ENCODE peak calls at places on chromosomes 16 and 17, in four cellular contexts. One of them, this sample, is unnamed.
A peak's percentile ranks its signal among the peaks of the same experiment; 100 is the strongest.

GRCh38 chr16:81650281-81650680 is 128.8 kb upstream of the PLCG2 start:
- DNase-seq in stimulated activated CD8-positive, alpha-beta memory T cell treated with anti-CD3 and anti-CD28 coated beads, Interleukin-7, amount 100 ng/mL, for 48 hours: no peak
- DNase-seq in kidney: no peak
- DNase-seq in foreskin fibroblast: no peak
- DNase-seq in this sample: no peak

GRCh38 chr17:57948555-57949420 is 6.4 kb downstream of the CUEDC1 start:
- DNase-seq in foreskin fibroblast: peak; percentile 93
- DNase-seq in kidney: peak; percentile 21
- DNase-seq in stimulated activated CD8-positive, alpha-beta memory T cell treated with anti-CD3 and anti-CD28 coated beads, Interleukin-7, amount 100 ng/mL, for 48 hours: no peak
- DNase-seq in this sample: peak; percentile 43

GRCh38 chr16:58651965-58652348 is 22.3 kb upstream of the CNOT1 start:
- DNase-seq in stimulated activated CD8-positive, alpha-beta memory T cell treated with anti-CD3 and anti-CD28 coated beads, Interleukin-7, amount 100 ng/mL, for 48 hours: no peak
- DNase-seq in foreskin fibroblast: peak; percentile 30
- DNase-seq in kidney: no peak
- DNase-seq in this sample: no peak

GRCh38 chr17:63665527-63666214 is 34.3 kb downstream of the LIMD2 start:
- DNase-seq in stimulated activated CD8-positive, alpha-beta memory T cell treated with anti-CD3 and anti-CD28 coated beads, Interleukin-7, amount 100 ng/mL, for 48 hours: no peak
- DNase-seq in foreskin fibroblast: no peak
- DNase-seq in kidney: no peak
- DNase-seq in this sample: peak; percentile 80

GRCh38 chr16:54533856-54534490 is 247.4 kb upstream of the IRX3 start:
- DNase-seq in foreskin fibroblast: no peak
- DNase-seq in stimulated activated CD8-positive, alpha-beta memory T cell treated with anti-CD3 and anti-CD28 coated beads, Interleukin-7, amount 100 ng/mL, for 48 hours: no peak
- DNase-seq in kidney: no peak
- DNase-seq in this sample: no peak

GRCh38 chr17:43753488-43754129 is 5.0 kb downstream of the SOST start:
- DNase-seq in stimulated activated CD8-positive, alpha-beta memory T cell treated with anti-CD3 and anti-CD28 coated beads, Interleukin-7, amount 100 ng/mL, for 48 hours: no peak
- DNase-seq in foreskin fibroblast: peak; percentile 47
- DNase-seq in kidney: no peak
- DNase-seq in this sample: no peak

GRCh38 chr17:50631908-50632571 is 2.6 kb upstream of the ABCC3 start:
- DNase-seq in foreskin fibroblast: peak; percentile 22
- DNase-seq in stimulated activated CD8-positive, alpha-beta memory T cell treated with anti-CD3 and anti-CD28 coated beads, Interleukin-7, amount 100 ng/mL, for 48 hours: no peak
- DNase-seq in kidney: peak; percentile 17
- DNase-seq in this sample: no peak

GRCh38 chr17:61635913-61636432 is 45.0 kb upstream of the NACA2 start:
- DNase-seq in foreskin fibroblast: peak; percentile 79
- DNase-seq in stimulated activated CD8-positive, alpha-beta memory T cell treated with anti-CD3 and anti-CD28 coated beads, Interleukin-7, amount 100 ng/mL, for 48 hours: peak; percentile 21
- DNase-seq in kidney: no peak
- DNase-seq in this sample: peak; percentile 69

GRCh38 chr16:87062569-87063442 is 254.4 kb downstream of the C16orf95 start:
- DNase-seq in foreskin fibroblast: peak; percentile 87
- DNase-seq in kidney: peak; percentile 83
- DNase-seq in stimulated activated CD8-positive, alpha-beta memory T cell treated with anti-CD3 and anti-CD28 coated beads, Interleukin-7, amount 100 ng/mL, for 48 hours: peak; percentile 25
- DNase-seq in this sample: peak; percentile 88

GRCh38 chr17:77002103-77003045 is 134.2 kb downstream of the MGAT5B start:
- DNase-seq in foreskin fibroblast: peak; percentile 18
- DNase-seq in kidney: no peak
- DNase-seq in stimulated activated CD8-positive, alpha-beta memory T cell treated with anti-CD3 and anti-CD28 coated beads, Interleukin-7, amount 100 ng/mL, for 48 hours: no peak
- DNase-seq in this sample: no peak

GRCh38 chr17:19398301-19399181 is 11.6 kb upstream of the MFAP4 start:
- DNase-seq in kidney: peak; percentile 91
- DNase-seq in foreskin fibroblast: peak; percentile 84
- DNase-seq in stimulated activated CD8-positive, alpha-beta memory T cell treated with anti-CD3 and anti-CD28 coated beads, Interleukin-7, amount 100 ng/mL, for 48 hours: no peak
- DNase-seq in this sample: peak; percentile 68

GRCh38 chr17:9436629-9437028 is 139.0 kb downstream of the STX8 start:
- DNase-seq in stimulated activated CD8-positive, alpha-beta memory T cell treated with anti-CD3 and anti-CD28 coated beads, Interleukin-7, amount 100 ng/mL, for 48 hours: no peak
- DNase-seq in foreskin fibroblast: peak; percentile 53
- DNase-seq in kidney: no peak
- DNase-seq in this sample: no peak

GRCh38 chr16:11499295-11500089 is 87.2 kb downstream of the LITAF start:
- DNase-seq in foreskin fibroblast: no peak
- DNase-seq in stimulated activated CD8-positive, alpha-beta memory T cell treated with anti-CD3 and anti-CD28 coated beads, Interleukin-7, amount 100 ng/mL, for 48 hours: no peak
- DNase-seq in kidney: no peak
- DNase-seq in this sample: no peak

GRCh38 chr17:60077672-60078519 is 825 bp downstream of the HEATR6 start:
- DNase-seq in foreskin fibroblast: peak; percentile 61
- DNase-seq in stimulated activated CD8-positive, alpha-beta memory T cell treated with anti-CD3 and anti-CD28 coated beads, Interleukin-7, amount 100 ng/mL, for 48 hours: peak; percentile 55
- DNase-seq in kidney: no peak
- DNase-seq in this sample: no peak

GRCh38 chr16:85425061-85425662 is 188.0 kb upstream of the GSE1 start:
- DNase-seq in kidney: peak; percentile 41
- DNase-seq in foreskin fibroblast: no peak
- DNase-seq in stimulated activated CD8-positive, alpha-beta memory T cell treated with anti-CD3 and anti-CD28 coated beads, Interleukin-7, amount 100 ng/mL, for 48 hours: no peak
- DNase-seq in this sample: no peak

GRCh38 chr17:78351449-78352006 is 8.3 kb downstream of the SOCS3 start:
- DNase-seq in kidney: peak; percentile 99
- DNase-seq in foreskin fibroblast: peak; percentile 99
- DNase-seq in stimulated activated CD8-positive, alpha-beta memory T cell treated with anti-CD3 and anti-CD28 coated beads, Interleukin-7, amount 100 ng/mL, for 48 hours: no peak
- DNase-seq in this sample: no peak

GRCh38 chr16:89688395-89688794 is 1.9 kb downstream of the CDK10 start:
- DNase-seq in stimulated activated CD8-positive, alpha-beta memory T cell treated with anti-CD3 and anti-CD28 coated beads, Interleukin-7, amount 100 ng/mL, for 48 hours: no peak
- DNase-seq in kidney: no peak
- DNase-seq in foreskin fibroblast: no peak
- DNase-seq in this sample: no peak

GRCh38 chr17:2122641-2123302 is 67.9 kb downstream of the HIC1 start:
- DNase-seq in kidney: peak; percentile 80
- DNase-seq in stimulated activated CD8-positive, alpha-beta memory T cell treated with anti-CD3 and anti-CD28 coated beads, Interleukin-7, amount 100 ng/mL, for 48 hours: no peak
- DNase-seq in foreskin fibroblast: peak; percentile 35
- DNase-seq in this sample: peak; percentile 73

GRCh38 chr17:75270218-75270965 is 639 bp downstream of the MIF4GD start:
- DNase-seq in foreskin fibroblast: peak; percentile 86
- DNase-seq in kidney: peak; percentile 88
- DNase-seq in stimulated activated CD8-positive, alpha-beta memory T cell treated with anti-CD3 and anti-CD28 coated beads, Interleukin-7, amount 100 ng/mL, for 48 hours: peak; percentile 59
- DNase-seq in this sample: peak; percentile 76

GRCh38 chr17:39027037-39027436 is 59.8 kb upstream of the FBXO47 start:
- DNase-seq in foreskin fibroblast: peak; percentile 52
- DNase-seq in stimulated activated CD8-positive, alpha-beta memory T cell treated with anti-CD3 and anti-CD28 coated beads, Interleukin-7, amount 100 ng/mL, for 48 hours: no peak
- DNase-seq in kidney: peak; percentile 88
- DNase-seq in this sample: no peak

GRCh38 chr16:79067600-79067999 is 532.9 kb downstream of the MAF start:
- DNase-seq in stimulated activated CD8-positive, alpha-beta memory T cell treated with anti-CD3 and anti-CD28 coated beads, Interleukin-7, amount 100 ng/mL, for 48 hours: no peak
- DNase-seq in kidney: no peak
- DNase-seq in foreskin fibroblast: no peak
- DNase-seq in this sample: no peak

GRCh38 chr16:4931381-4931780 is 5.6 kb downstream of the PPL start:
- DNase-seq in kidney: no peak
- DNase-seq in foreskin fibroblast: no peak
- DNase-seq in stimulated activated CD8-positive, alpha-beta memory T cell treated with anti-CD3 and anti-CD28 coated beads, Interleukin-7, amount 100 ng/mL, for 48 hours: no peak
- DNase-seq in this sample: no peak

GRCh38 chr17:74351552-74352210 is 10.0 kb downstream of the BTBD17 start:
- DNase-seq in stimulated activated CD8-positive, alpha-beta memory T cell treated with anti-CD3 and anti-CD28 coated beads, Interleukin-7, amount 100 ng/mL, for 48 hours: no peak
- DNase-seq in kidney: no peak
- DNase-seq in foreskin fibroblast: no peak
- DNase-seq in this sample: no peak

GRCh38 chr16:87129771-87130170 is 187.4 kb downstream of the C16orf95 start:
- DNase-seq in kidney: no peak
- DNase-seq in foreskin fibroblast: peak; percentile 67
- DNase-seq in stimulated activated CD8-positive, alpha-beta memory T cell treated with anti-CD3 and anti-CD28 coated beads, Interleukin-7, amount 100 ng/mL, for 48 hours: no peak
- DNase-seq in this sample: peak; percentile 58

GRCh38 chr17:40453881-40454630 is 10.8 kb downstream of the IGFBP4 start:
- DNase-seq in kidney: peak; percentile 62
- DNase-seq in foreskin fibroblast: peak; percentile 91
- DNase-seq in stimulated activated CD8-positive, alpha-beta memory T cell treated with anti-CD3 and anti-CD28 coated beads, Interleukin-7, amount 100 ng/mL, for 48 hours: no peak
- DNase-seq in this sample: no peak

GRCh38 chr16:89861648-89862047 is 11.7 kb upstream of the TCF25 start:
- DNase-seq in foreskin fibroblast: no peak
- DNase-seq in stimulated activated CD8-positive, alpha-beta memory T cell treated with anti-CD3 and anti-CD28 coated beads, Interleukin-7, amount 100 ng/mL, for 48 hours: no peak
- DNase-seq in kidney: no peak
- DNase-seq in this sample: no peak

GRCh38 chr16:54135361-54136275 is 151.0 kb downstream of the IRX3 start:
- DNase-seq in foreskin fibroblast: peak; percentile 53
- DNase-seq in stimulated activated CD8-positive, alpha-beta memory T cell treated with anti-CD3 and anti-CD28 coated beads, Interleukin-7, amount 100 ng/mL, for 48 hours: no peak
- DNase-seq in kidney: no peak
- DNase-seq in this sample: peak; percentile 51

GRCh38 chr17:17942846-17943245 is 29.4 kb downstream of the TOM1L2 start:
- DNase-seq in kidney: no peak
- DNase-seq in stimulated activated CD8-positive, alpha-beta memory T cell treated with anti-CD3 and anti-CD28 coated beads, Interleukin-7, amount 100 ng/mL, for 48 hours: no peak
- DNase-seq in foreskin fibroblast: peak; percentile 77
- DNase-seq in this sample: peak; percentile 45

GRCh38 chr16:75466760-75467159 is 2.3 kb upstream of the TMEM170A start:
- DNase-seq in stimulated activated CD8-positive, alpha-beta memory T cell treated with anti-CD3 and anti-CD28 coated beads, Interleukin-7, amount 100 ng/mL, for 48 hours: no peak
- DNase-seq in foreskin fibroblast: no peak
- DNase-seq in kidney: no peak
- DNase-seq in this sample: no peak

GRCh38 chr17:78140169-78141051 is 5.8 kb upstream of the C17orf99 start:
- DNase-seq in stimulated activated CD8-positive, alpha-beta memory T cell treated with anti-CD3 and anti-CD28 coated beads, Interleukin-7, amount 100 ng/mL, for 48 hours: peak; percentile 98
- DNase-seq in kidney: peak; percentile 98
- DNase-seq in foreskin fibroblast: peak; percentile 75
- DNase-seq in this sample: peak; percentile 84

GRCh38 chr16:52633230-52633629 is 86.3 kb upstream of the TOX3 start:
- DNase-seq in foreskin fibroblast: no peak
- DNase-seq in stimulated activated CD8-positive, alpha-beta memory T cell treated with anti-CD3 and anti-CD28 coated beads, Interleukin-7, amount 100 ng/mL, for 48 hours: no peak
- DNase-seq in kidney: no peak
- DNase-seq in this sample: no peak

GRCh38 chr16:19717319-19717718 is 708 bp downstream of the KNOP1 start:
- DNase-seq in foreskin fibroblast: peak; percentile 20
- DNase-seq in kidney: no peak
- DNase-seq in stimulated activated CD8-positive, alpha-beta memory T cell treated with anti-CD3 and anti-CD28 coated beads, Interleukin-7, amount 100 ng/mL, for 48 hours: no peak
- DNase-seq in this sample: no peak

This sample was measured in endothelial cell of umbilical vein.